ENCODE peak calls at places on chromosomes 12 and 14, in ten cellular contexts. Y is ovary, S is HCT116, J is A673, T is astrocyte of the cerebellum, E is HL-60, O is fibroblast of mammary gland, H is IMR-90, W is mesothelial cell of epicardium, G is GM12864. A is an unnamed sample.

GRCh38 chr12:120663741-120664140 is 23.2 kb upstream of the MLEC start:
- DNase-seq in Y (no peak), S (no peak), J (no peak), T (no peak), E (no peak), O (no peak), H (no peak), W (no peak), G (no peak), A (no peak)

GRCh38 chr12:12645485-12645884 is 33.8 kb downstream of the CREBL2 start:
- DNase-seq in Y (no peak), S (peak), J (peak), T (no peak), E (peak), O (peak), H (peak), W (no peak), G (peak), A (no peak)

GRCh38 chr14:55329999-55330710 is 58.9 kb downstream of the FBXO34 start:
- DNase-seq in Y (no peak), S (no peak), J (no peak), T (no peak), E (no peak), O (peak), H (peak), W (no peak), G (no peak), A (no peak)

GRCh38 chr12:12072064-12072760 is 1.5 kb downstream of the BCL2L14 start:
- DNase-seq in Y (no peak), S (no peak), J (no peak), T (no peak), E (peak), O (no peak), H (no peak), W (no peak), G (no peak), A (no peak)

GRCh38 chr14:63269561-63270225 is 49.0 kb downstream of the GPHB5 start:
- DNase-seq in Y (no peak), S (no peak), J (no peak), T (peak), E (no peak), O (peak), H (no peak), W (no peak), G (no peak), A (no peak)

GRCh38 chr12:3042394-3042793 is 34.8 kb upstream of the TSPAN9 start:
- DNase-seq in Y (no peak), S (no peak), J (peak), T (no peak), E (peak), O (no peak), H (no peak), W (no peak), G (no peak), A (no peak)

GRCh38 chr14:52355016-52355430 is 40.9 kb downstream of the PTGER2 start:
- DNase-seq in Y (no peak), S (no peak), J (no peak), T (peak), E (no peak), O (peak), H (peak), W (no peak), G (no peak), A (no peak)

GRCh38 chr14:73208846-73209245 is 28.5 kb upstream of the PAPLN start:
- DNase-seq in Y (no peak), S (no peak), J (no peak), T (no peak), E (no peak), O (no peak), H (no peak), W (no peak), G (no peak), A (no peak)

GRCh38 chr14:50270932-50271331 is 39.6 kb upstream of the SOS2 start:
- DNase-seq in Y (no peak), S (no peak), J (no peak), T (no peak), E (no peak), O (no peak), H (no peak), W (no peak), G (no peak), A (no peak)

GRCh38 chr12:46556820-46557524 is 184.4 kb upstream of the SLC38A2 start:
- DNase-seq in Y (no peak), S (peak), J (no peak), T (no peak), E (no peak), O (peak), H (peak), W (no peak), G (no peak), A (no peak)

GRCh38 chr14:26794731-26795130 is 196.9 kb upstream of the NOVA1 start:
- DNase-seq in Y (no peak), S (no peak), J (no peak), T (no peak), E (no peak), O (peak), H (peak), W (no peak), G (no peak), A (no peak)

GRCh38 chr12:57591567-57592325 is 754 bp downstream of the PIP4K2C start:
- DNase-seq in Y (no peak), S (no peak), J (no peak), T (no peak), E (peak), O (no peak), H (peak), W (no peak), G (no peak), A (no peak)

GRCh38 chr12:5480218-5480952 is 48.5 kb downstream of the NTF3 start:
- DNase-seq in Y (no peak), S (no peak), J (no peak), T (no peak), E (no peak), O (no peak), H (peak), W (no peak), G (no peak), A (no peak)

GRCh38 chr12:13661005-13661887 is 320.2 kb downstream of the GRIN2B start:
- DNase-seq in Y (no peak), S (peak), J (peak), T (peak), E (peak), O (peak), H (peak), W (no peak), G (no peak), A (no peak)

GRCh38 chr14:64737391-64738305 is 33.4 kb downstream of the PLEKHG3 start:
- DNase-seq in Y (no peak), S (no peak), J (no peak), T (no peak), E (no peak), O (no peak), H (no peak), W (no peak), G (no peak), A (no peak)

GRCh38 chr12:109483346-109483745 is 5.9 kb downstream of the UBE3B start:
- DNase-seq in Y (no peak), S (no peak), J (no peak), T (no peak), E (no peak), O (no peak), H (no peak), W (no peak), G (no peak), A (no peak)

GRCh38 chr12:96501139-96501741 is 11.9 kb downstream of the CFAP54 start:
- DNase-seq in Y (no peak), S (peak), J (peak), T (no peak), E (peak), O (peak), H (peak), W (no peak), G (peak), A (no peak)

GRCh38 chr14:82070753-82071152 is 537.1 kb upstream of the SEL1L start:
- DNase-seq in Y (no peak), S (no peak), J (no peak), T (no peak), E (no peak), O (no peak), H (no peak), W (no peak), G (no peak), A (no peak)

GRCh38 chr12:62969695-62970094 is 34.7 kb upstream of the PPM1H start:
- DNase-seq in Y (no peak), S (no peak), J (no peak), T (no peak), E (no peak), O (no peak), H (no peak), W (no peak), G (no peak), A (no peak)

GRCh38 chr12:15846887-15847286 is 35.3 kb upstream of the STRAP start:
- DNase-seq in Y (no peak), S (no peak), J (no peak), T (no peak), E (no peak), O (peak), H (peak), W (no peak), G (no peak), A (no peak)

GRCh38 chr12:23464241-23464812 is 485.1 kb downstream of the SOX5 start:
- DNase-seq in Y (no peak), S (no peak), J (no peak), T (no peak), E (no peak), O (no peak), H (no peak), W (no peak), G (no peak), A (no peak)

GRCh38 chr14:92653162-92653651 is 95.2 kb downstream of the LGMN start:
- DNase-seq in Y (no peak), S (no peak), J (no peak), T (no peak), E (peak), O (no peak), H (no peak), W (no peak), G (no peak), A (no peak)

GRCh38 chr12:9673404-9674225 is 4.1 kb downstream of the CLEC2D start:
- DNase-seq in Y (peak), S (peak), J (peak), T (peak), E (no peak), O (peak), H (peak), W (no peak), G (no peak), A (no peak)

GRCh38 chr12:112855375-112855774 is 51.4 kb upstream of the OAS1 start:
- DNase-seq in Y (no peak), S (peak), J (peak), T (no peak), E (no peak), O (no peak), H (no peak), W (no peak), G (no peak), A (no peak)

GRCh38 chr12:27787559-27787958 is 7.5 kb upstream of the MANSC4 start:
- DNase-seq in Y (no peak), S (no peak), J (no peak), T (no peak), E (no peak), O (no peak), H (peak), W (no peak), G (no peak), A (no peak)

GRCh38 chr14:40859065-40859464 is 747.6 kb upstream of the LRFN5 start:
- DNase-seq in Y (no peak), S (no peak), J (no peak), T (no peak), E (no peak), O (no peak), H (no peak), W (no peak), G (no peak), A (no peak)

GRCh38 chr12:43352001-43352400 is 200.0 kb downstream of the ADAMTS20 start:
- DNase-seq in Y (no peak), S (no peak), J (no peak), T (no peak), E (no peak), O (no peak), H (no peak), W (no peak), G (no peak), A (no peak)

GRCh38 chr12:85971800-85972199 is 97.7 kb downstream of the NTS start:
- DNase-seq in Y (no peak), S (no peak), J (peak), T (no peak), E (no peak), O (no peak), H (no peak), W (no peak), G (no peak), A (no peak)

GRCh38 chr14:105481886-105482454 is 4.7 kb upstream of the CRIP1 start:
- DNase-seq in Y (peak), S (peak), J (peak), T (peak), E (peak), O (peak), H (peak), W (peak), G (peak), A (peak)
- TF ChIP-seq CTCF in Y (peak), S (no peak), J (no peak), T (peak), E (no peak), O (no peak), H (peak), W (no peak), G (no peak), A (no peak)

DNA sequence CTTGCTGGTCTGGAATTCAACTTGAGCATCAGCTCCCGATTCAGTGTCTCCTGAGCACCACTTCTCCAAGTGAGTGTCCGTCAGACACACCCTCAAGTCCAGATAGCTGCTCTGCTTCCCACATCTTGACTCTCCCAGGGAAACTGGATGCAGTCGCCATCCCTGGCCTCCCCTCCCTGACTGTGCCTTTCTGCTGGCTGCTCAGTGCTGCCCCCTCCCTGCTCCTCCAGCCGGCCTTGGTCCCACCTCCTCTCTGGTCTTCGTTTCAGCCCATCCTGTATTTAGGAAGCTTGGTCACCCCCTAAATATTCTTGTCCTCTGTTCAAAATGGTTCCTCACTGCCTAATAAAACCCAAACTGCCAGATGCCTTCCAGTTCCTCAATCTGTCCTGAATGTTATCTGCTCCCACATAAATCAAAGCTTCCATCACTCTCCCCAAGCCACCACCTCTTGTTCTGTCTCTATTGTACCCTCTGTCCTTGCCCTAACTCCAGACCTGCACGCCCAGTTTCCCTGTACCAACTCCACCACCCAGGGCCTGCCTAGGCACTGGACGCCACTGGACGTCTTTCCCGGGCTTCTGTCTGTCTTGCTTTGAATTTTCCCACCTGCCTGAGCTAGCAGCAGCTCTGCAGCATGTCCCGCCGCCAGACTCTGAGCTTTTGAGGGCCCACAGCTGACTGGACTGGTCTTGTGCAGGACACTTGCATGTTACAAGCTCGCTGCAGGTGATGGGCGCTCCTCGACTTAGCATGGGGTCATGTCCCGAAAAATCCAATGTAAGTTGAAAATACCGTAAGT is 33.8 kb downstream of the CCDC92 start:
- DNase-seq in Y (no peak), S (no peak), J (no peak), T (no peak), E (no peak), O (peak), H (no peak), W (no peak), G (no peak), A (no peak)
- TF ChIP-seq CTCF in Y (no peak), S (peak), J (peak), T (peak), E (no peak), O (peak), H (peak), W (no peak), G (peak), A (no peak)

GRCh38 chr14:24351517-24351916 is 11.7 kb upstream of the RIPK3 start:
- DNase-seq in Y (no peak), S (no peak), J (peak), T (no peak), E (no peak), O (peak), H (peak), W (no peak), G (no peak), A (no peak)
- TF ChIP-seq CTCF in Y (no peak), S (no peak), J (peak), T (peak), E (no peak), O (no peak), H (no peak), W (no peak), G (no peak), A (no peak)

GRCh38 chr14:68677901-68678300 is 115.0 kb downstream of the ZFP36L1 start:
- DNase-seq in Y (no peak), S (no peak), J (no peak), T (no peak), E (no peak), O (no peak), H (no peak), W (no peak), G (no peak), A (peak)
- TF ChIP-seq CTCF in Y (no peak), S (no peak), J (no peak), T (no peak), E (no peak), O (no peak), H (no peak), W (no peak), G (no peak), A (no peak)

DNA sequence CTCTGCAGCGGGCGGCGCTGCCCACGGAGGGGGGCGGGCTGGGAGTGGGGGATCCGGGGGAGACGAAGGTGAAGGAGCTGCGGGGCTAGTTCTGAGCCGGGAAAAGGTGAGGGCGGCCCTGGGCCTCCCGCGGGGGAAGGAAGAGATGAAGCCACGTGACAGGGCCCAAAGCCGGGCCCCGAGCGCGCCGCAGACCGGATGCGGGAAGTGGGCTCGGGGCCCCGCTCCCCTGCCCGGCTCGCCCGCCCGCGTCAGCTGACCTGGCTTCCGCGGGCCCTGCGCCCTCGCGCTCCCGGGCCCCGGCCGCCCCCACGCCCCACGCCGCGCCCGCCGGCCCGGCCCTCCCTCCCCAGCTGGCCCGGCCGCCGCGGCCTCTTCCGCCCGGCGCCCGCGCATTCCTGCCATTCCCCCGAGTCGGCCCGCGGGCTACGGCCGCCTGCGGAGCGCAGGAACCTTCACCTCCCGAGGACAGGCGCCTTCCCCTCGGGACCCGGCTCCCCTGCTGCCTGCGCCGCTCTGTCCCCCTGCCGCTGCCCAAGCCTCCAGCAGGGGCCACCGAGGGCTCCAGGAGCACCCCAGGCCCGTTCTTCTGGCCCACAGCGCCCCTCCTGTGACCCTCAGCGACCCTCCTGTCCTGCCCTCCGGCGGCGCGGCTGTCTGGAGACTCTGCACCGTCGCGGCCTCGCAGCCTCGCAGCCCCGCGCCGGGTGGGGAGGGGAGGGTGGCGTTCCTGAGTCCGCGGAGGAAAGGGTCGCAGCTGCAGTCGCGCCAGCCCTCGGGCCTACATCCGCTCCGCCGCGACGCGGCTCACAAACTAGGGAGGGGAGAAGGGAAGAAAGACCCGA is 20.4 kb downstream of the NINJ2 start:
- DNase-seq in Y (peak), S (no peak), J (peak), T (no peak), E (peak), O (peak), H (peak), W (peak), G (no peak), A (peak)
- TF ChIP-seq CTCF in Y (no peak), S (no peak), J (peak), T (peak), E (no peak), O (no peak), H (peak), W (no peak), G (peak), A (peak)

DNA sequence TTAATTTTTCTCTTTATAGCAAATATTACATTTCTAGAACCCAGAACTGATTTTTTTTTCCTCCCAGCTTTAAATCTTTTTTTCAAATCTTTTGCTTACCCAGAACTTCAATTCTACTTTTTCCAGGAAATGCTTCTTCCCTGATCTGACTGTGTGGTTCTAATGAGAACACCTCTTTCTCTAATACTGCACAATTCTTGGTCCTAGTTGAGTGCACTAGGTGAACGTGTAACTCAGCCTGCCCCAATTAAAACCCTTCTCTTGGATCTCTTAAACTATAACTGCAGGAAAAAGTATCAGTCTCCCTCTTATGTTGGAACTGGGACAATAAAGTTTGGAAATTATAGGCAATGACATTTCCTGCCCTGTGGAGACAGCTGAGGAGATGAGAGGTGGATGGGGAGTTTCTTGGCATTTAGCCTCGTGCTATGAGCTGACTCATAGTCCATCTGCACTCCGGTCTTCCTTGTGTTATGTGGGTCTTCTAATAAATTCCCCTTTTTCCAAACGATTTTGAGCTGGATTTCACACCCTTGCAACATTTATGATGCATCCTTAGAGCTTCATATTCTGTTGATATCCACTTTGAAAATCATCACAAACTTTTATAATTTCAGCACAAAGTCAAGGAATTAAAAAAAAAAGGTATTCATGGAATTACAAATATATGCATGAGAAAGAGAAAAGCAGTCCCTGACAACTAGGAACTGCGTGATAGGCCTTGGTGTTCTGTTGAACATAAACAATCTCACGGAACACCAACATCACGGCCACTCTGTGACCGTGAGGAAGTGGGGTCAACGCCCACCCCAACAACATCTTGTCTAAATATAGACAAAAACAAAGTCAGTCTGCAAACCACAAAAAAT is 52.4 kb downstream of the BRMS1L start:
- DNase-seq in Y (peak), S (peak), J (peak), T (peak), E (no peak), O (peak), H (peak), W (no peak), G (no peak), A (no peak)
- TF ChIP-seq CTCF in Y (no peak), S (no peak), J (no peak), T (no peak), E (no peak), O (no peak), H (no peak), W (no peak), G (no peak), A (no peak)

GRCh38 chr12:92144631-92145480 is 790 bp downstream of the BTG1 start:
- DNase-seq in Y (peak), S (no peak), J (peak), T (no peak), E (peak), O (peak), H (peak), W (peak), G (no peak), A (no peak)
- TF ChIP-seq CTCF in Y (no peak), S (no peak), J (peak), T (no peak), E (no peak), O (no peak), H (no peak), W (no peak), G (no peak), A (no peak)

A was measured in CD14-positive monocyte.